ENCODE peak calls at places on chromosome 19, in four cellular contexts. One of them, this sample, is unnamed.

GRCh38 chr19:40235238-40236025 is 8.9 kb upstream of the CCNP start:
- DNase-seq in CD4-positive, alpha-beta memory T cell: no peak
- DNase-seq in GM06990: no peak
- DNase-seq in NCI-H1092: no peak
- DNase-seq in this sample: peak

GRCh38 chr19:18499055-18499775 is 22.7 kb downstream of the ELL start:
- DNase-seq in CD4-positive, alpha-beta memory T cell: no peak
- DNase-seq in GM06990: no peak
- DNase-seq in NCI-H1092: no peak
- DNase-seq in this sample: peak

GRCh38 chr19:55372316-55373081 is 2.2 kb upstream of the IL11 start:
- DNase-seq in CD4-positive, alpha-beta memory T cell: no peak
- DNase-seq in GM06990: no peak
- DNase-seq in NCI-H1092: no peak
- DNase-seq in this sample: no peak

GRCh38 chr19:5913739-5914357 is at the start of gene CAPS:
- DNase-seq in CD4-positive, alpha-beta memory T cell: no peak
- DNase-seq in GM06990: no peak
- DNase-seq in NCI-H1092: no peak
- DNase-seq in this sample: peak

GRCh38 chr19:11141937-11142527 is 13.6 kb downstream of the SPC24 start:
- DNase-seq in CD4-positive, alpha-beta memory T cell: no peak
- DNase-seq in GM06990: no peak
- DNase-seq in NCI-H1092: no peak
- DNase-seq in this sample: peak

GRCh38 chr19:1590641-1591397 is 1.8 kb downstream of the MBD3 start:
- DNase-seq in CD4-positive, alpha-beta memory T cell: peak
- DNase-seq in GM06990: peak
- DNase-seq in NCI-H1092: no peak
- DNase-seq in this sample: peak

GRCh38 chr19:13149628-13150186 is 468 bp downstream of the STX10 start:
- DNase-seq in CD4-positive, alpha-beta memory T cell: no peak
- DNase-seq in GM06990: no peak
- DNase-seq in NCI-H1092: peak
- DNase-seq in this sample: peak

GRCh38 chr19:48279747-48280146 is 9.9 kb downstream of the ZNF114 start:
- DNase-seq in CD4-positive, alpha-beta memory T cell: no peak
- DNase-seq in GM06990: no peak
- DNase-seq in NCI-H1092: no peak
- DNase-seq in this sample: no peak